ENCODE peak calls at places on chromosomes 3 and 15, in seven cellular contexts. Q is cardiac muscle cell, M is AG09309, J is HFFc6, T is upper lobe of right lung, F is cardiac fibroblast, U is heart left ventricle. L is an unnamed sample.

GRCh38 chr15:88949734-88950400 is 36.7 kb upstream of the MFGE8 start:
- DNase-seq in T (no peak), M (no peak), Q (no peak), J (no peak), U (no peak), F (no peak), L (no peak)

GRCh38 chr3:42263354-42264346 is 2.3 kb downstream of the CCK start:
- DNase-seq in T (no peak), J (no peak), Q (peak), U (no peak), F (no peak), M (no peak), L (no peak)

GRCh38 chr15:61871926-61872522 is 188.2 kb downstream of the VPS13C start:
- DNase-seq in T (no peak), U (no peak), F (peak), M (peak), J (peak), Q (peak), L (no peak)

GRCh38 chr3:53773586-53774368 is 72.4 kb downstream of the CHDH start:
- DNase-seq in F (peak), U (no peak), Q (no peak), M (peak), T (no peak), J (peak), L (peak)

GRCh38 chr3:69433938-69434263 is 48.0 kb upstream of the FRMD4B start:
- DNase-seq in Q (peak), F (no peak), T (no peak), U (no peak), J (peak), M (no peak), L (no peak)

GRCh38 chr15:87224409-87224808 is 1032.1 kb downstream of the NTRK3 start:
- DNase-seq in M (no peak), U (no peak), T (no peak), F (no peak), J (peak), Q (no peak), L (no peak)

GRCh38 chr3:60772584-60772983 is 478.7 kb downstream of the FHIT start:
- DNase-seq in T (no peak), F (no peak), U (no peak), M (no peak), J (no peak), Q (no peak), L (no peak)

GRCh38 chr3:112508860-112509259 is 9.6 kb upstream of the BTLA start:
- DNase-seq in T (no peak), J (no peak), Q (no peak), M (no peak), U (no peak), F (no peak), L (no peak)

GRCh38 chr3:28651159-28651558 is 302.5 kb upstream of the AZI2 start:
- DNase-seq in J (no peak), T (no peak), M (no peak), F (peak), U (no peak), Q (no peak), L (no peak)

GRCh38 chr15:38991126-38991525 is 426.5 kb upstream of the RASGRP1 start:
- DNase-seq in Q (peak), J (peak), F (peak), T (no peak), U (no peak), M (no peak), L (peak)

GRCh38 chr3:128275316-128276150 is 122.3 kb downstream of the EEFSEC start:
- DNase-seq in Q (no peak), F (no peak), U (no peak), T (no peak), M (no peak), J (no peak), L (no peak)

GRCh38 chr3:178777718-178778411 is 241.6 kb downstream of the KCNMB2 start:
- DNase-seq in Q (no peak), T (no peak), M (peak), J (peak), U (no peak), F (no peak), L (no peak)

GRCh38 chr3:45041666-45042065 is 15.6 kb downstream of the CLEC3B start:
- DNase-seq in J (no peak), T (no peak), Q (no peak), M (no peak), F (no peak), U (no peak), L (no peak)

GRCh38 chr3:170448530-170449110 is 30.0 kb downstream of the CLDN11 start:
- DNase-seq in U (no peak), F (no peak), Q (no peak), J (no peak), M (no peak), T (no peak), L (no peak)

GRCh38 chr15:53982876-53983275 is 4.6 kb downstream of the UNC13C start:
- DNase-seq in M (no peak), F (no peak), T (no peak), J (no peak), Q (no peak), U (no peak), L (no peak)

GRCh38 chr15:42108808-42109207 is 14.4 kb upstream of the PLA2G4D start:
- DNase-seq in J (no peak), Q (no peak), T (no peak), M (no peak), U (no peak), F (no peak), L (no peak)

GRCh38 chr3:123110238-123110952 is 43.6 kb downstream of the PDIA5 start:
- DNase-seq in M (no peak), F (no peak), U (no peak), J (no peak), T (no peak), Q (no peak), L (no peak)

GRCh38 chr15:35505152-35505551 is 40.8 kb downstream of the DPH6 start:
- DNase-seq in U (no peak), F (peak), Q (no peak), J (no peak), M (no peak), T (no peak), L (no peak)

GRCh38 chr3:81289676-81290075 is 471.8 kb downstream of the GBE1 start:
- DNase-seq in Q (peak), T (no peak), F (peak), U (no peak), J (no peak), M (no peak), L (peak)

GRCh38 chr3:175065492-175065891 is 206.4 kb downstream of the NAALADL2 start:
- DNase-seq in M (no peak), Q (no peak), F (no peak), J (no peak), T (no peak), U (no peak), L (no peak)

GRCh38 chr15:78702609-78703332 is 61.8 kb upstream of the CHRNB4 start:
- DNase-seq in J (no peak), T (no peak), F (no peak), U (no peak), Q (no peak), M (no peak), L (no peak)

GRCh38 chr15:86445750-86446149 is 366.1 kb downstream of the AGBL1 start:
- DNase-seq in M (no peak), J (no peak), T (no peak), U (no peak), F (no peak), Q (no peak), L (no peak)

GRCh38 chr3:12049675-12050074 is 45.5 kb downstream of the SYN2 start:
- DNase-seq in F (peak), Q (peak), U (no peak), M (no peak), T (no peak), J (no peak), L (peak)

GRCh38 chr15:92079047-92079446 is 225.5 kb downstream of the SLCO3A1 start:
- DNase-seq in Q (no peak), U (no peak), F (no peak), M (no peak), T (no peak), J (no peak), L (no peak)

GRCh38 chr3:108552267-108553159 is 36.7 kb downstream of the CIP2A start:
- DNase-seq in T (no peak), M (peak), Q (peak), J (peak), F (peak), U (no peak), L (peak)

GRCh38 chr3:53570709-53571108 is 76.3 kb downstream of the CACNA1D start:
- DNase-seq in T (peak), Q (no peak), M (no peak), U (no peak), F (peak), J (peak), L (no peak)

GRCh38 chr3:54954516-54954915 is 26.7 kb upstream of the LRTM1 start:
- DNase-seq in M (no peak), F (no peak), J (peak), T (no peak), U (no peak), Q (no peak), L (no peak)
- TF ChIP-seq CTCF in M (no peak), F (no peak), J (no peak), T (no peak), U (no peak), Q (no peak), L (no peak)

DNA sequence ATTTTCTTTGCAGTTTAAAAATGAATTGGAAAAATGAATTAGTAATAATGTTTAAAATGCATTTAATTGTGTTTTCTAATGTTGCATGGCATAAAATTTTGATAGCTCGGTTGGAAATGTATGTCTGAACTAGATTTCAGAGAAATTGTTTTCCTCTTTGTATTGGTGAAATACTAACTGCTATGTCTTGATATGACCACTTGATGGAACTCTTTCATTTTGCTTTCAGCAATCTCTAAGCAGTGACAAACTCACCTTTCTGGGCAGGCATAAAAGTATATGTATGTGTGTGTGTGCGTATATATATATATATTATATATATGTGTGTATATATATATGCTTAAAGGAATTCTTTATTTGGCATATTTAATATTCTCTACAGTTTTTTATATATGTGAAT is 239.3 kb upstream of the ZNF717 start:
- DNase-seq in U (no peak), J (no peak), M (no peak), F (peak), Q (peak), T (no peak), L (no peak)
- TF ChIP-seq CTCF in U (peak), J (no peak), M (peak), F (peak), Q (peak), T (peak), L (peak)

GRCh38 chr3:32334675-32335074 is 57.0 kb upstream of the CMTM7 start:
- DNase-seq in Q (no peak), T (no peak), F (peak), U (no peak), M (no peak), J (no peak), L (no peak)
- TF ChIP-seq CTCF in Q (peak), T (no peak), F (no peak), U (no peak), M (peak), J (peak), L (peak)

GRCh38 chr15:83209333-83209732 is 1.7 kb upstream of the HDGFL3 start:
- DNase-seq in U (no peak), F (no peak), M (no peak), T (no peak), Q (no peak), J (no peak), L (no peak)
- TF ChIP-seq CTCF in U (no peak), F (no peak), M (no peak), T (no peak), Q (no peak), J (no peak), L (no peak)

GRCh38 chr3:8328971-8329370 is 172.7 kb upstream of the LMCD1 start:
- DNase-seq in J (no peak), Q (no peak), M (no peak), U (no peak), T (no peak), F (no peak), L (peak)

GRCh38 chr3:8325306-8325705 is 176.3 kb upstream of the LMCD1 start:
- DNase-seq in U (no peak), F (peak), J (no peak), T (no peak), Q (no peak), M (no peak), L (no peak)

GRCh38 chr3:8320711-8321458 is 180.7 kb upstream of the LMCD1 start:
- DNase-seq in F (no peak), M (no peak), Q (no peak), T (no peak), J (no peak), U (no peak), L (no peak)

GRCh38 chr3:8327739-8328138 is 173.9 kb upstream of the LMCD1 start:
- DNase-seq in F (no peak), U (no peak), M (no peak), J (no peak), Q (no peak), T (no peak), L (no peak)

GRCh38 chr3:8324727-8325126 is 176.9 kb upstream of the LMCD1 start:
- DNase-seq in Q (peak), M (peak), U (peak), T (no peak), J (peak), F (peak), L (no peak)
- TF ChIP-seq CTCF in Q (peak), M (peak), U (peak), T (peak), J (peak), F (peak), L (peak)

GRCh38 chr15:48323294-48323693 is 7.9 kb upstream of the DUT start:
- DNase-seq in Q (no peak), T (no peak), M (no peak), U (no peak), F (no peak), J (no peak), L (no peak)

GRCh38 chr15:48325400-48325799 is 5.8 kb upstream of the DUT start:
- DNase-seq in F (no peak), Q (no peak), J (no peak), M (no peak), U (no peak), T (no peak), L (no peak)

GRCh38 chr15:48330045-48330840 is 986 bp upstream of the DUT start:
- DNase-seq in U (no peak), T (no peak), F (peak), J (no peak), Q (peak), M (no peak), L (no peak)

GRCh38 chr15:48324949-48325348 is 6.3 kb upstream of the DUT start:
- DNase-seq in J (no peak), F (no peak), U (no peak), Q (no peak), T (no peak), M (no peak), L (no peak)
- TF ChIP-seq CTCF in J (no peak), F (no peak), U (no peak), Q (no peak), T (no peak), M (no peak), L (no peak)

L was measured in astrocyte of the cerebellum.